ENCODE peak calls at places on chromosomes 7 and 10, in seven cellular contexts. O is WTC11, K is RWPE2, F is activated B cell treated with CpG ODN at 0.5 μM for 24 hours, L is pancreas, V is psoas muscle, R is heart left ventricle. Z is an unnamed sample.

GRCh38 chr7:106774768-106775551 is 90.1 kb upstream of the PIK3CG start:
- ATAC-seq in O (peak), K (no peak), F (no peak), L (no peak), V (no peak), R (no peak), Z (no peak)

GRCh38 chr7:31982962-31983361 is 87.2 kb downstream of the PDE1C start:
- ATAC-seq in O (no peak), K (no peak), F (no peak), L (no peak), V (no peak), R (peak), Z (no peak)

GRCh38 chr7:95526128-95526738 is 40.5 kb downstream of the ASB4 start:
- ATAC-seq in O (peak), K (no peak), F (no peak), L (peak), V (no peak), R (peak), Z (no peak)

GRCh38 chr10:59588791-59589190 is 120.9 kb downstream of the SLC16A9 start:
- ATAC-seq in O (peak), K (no peak), F (no peak), L (no peak), V (no peak), R (no peak), Z (no peak)

GRCh38 chr7:149330914-149331567 is 69.0 kb downstream of the ZNF783 start:
- ATAC-seq in O (peak), K (no peak), F (no peak), L (no peak), V (no peak), R (no peak), Z (peak)

GRCh38 chr7:128963327-128963757 is 25.6 kb downstream of the IRF5 start:
- ATAC-seq in O (no peak), K (no peak), F (peak), L (no peak), V (no peak), R (no peak), Z (peak)

GRCh38 chr7:3463696-3464095 is 162.6 kb downstream of the SDK1 start:
- ATAC-seq in O (no peak), K (no peak), F (no peak), L (no peak), V (no peak), R (no peak), Z (no peak)

GRCh38 chr10:61795551-61795950 is 105.9 kb upstream of the ARID5B start:
- ATAC-seq in O (peak), K (no peak), F (no peak), L (no peak), V (no peak), R (no peak), Z (peak)

GRCh38 chr10:103583871-103584215 is 90.3 kb downstream of the NEURL1 start:
- ATAC-seq in O (no peak), K (no peak), F (peak), L (no peak), V (no peak), R (no peak), Z (no peak)

GRCh38 chr10:15379043-15379442 is 8.0 kb upstream of the FAM171A1 start:
- ATAC-seq in O (peak), K (no peak), F (no peak), L (no peak), V (no peak), R (no peak), Z (no peak)

GRCh38 chr10:117562896-117563737 is 20.6 kb downstream of the EMX2 start:
- ATAC-seq in O (no peak), K (no peak), F (no peak), L (no peak), V (no peak), R (no peak), Z (no peak)

GRCh38 chr7:138842111-138842510 is 44.1 kb upstream of the ATP6V0A4 start:
- ATAC-seq in O (peak), K (peak), F (no peak), L (no peak), V (no peak), R (no peak), Z (peak)

GRCh38 chr7:138864667-138865066 is 66.7 kb upstream of the ATP6V0A4 start:
- ATAC-seq in O (no peak), K (peak), F (no peak), L (no peak), V (no peak), R (no peak), Z (peak)

GRCh38 chr7:155489862-155490696 is 32.1 kb downstream of the EN2 start:
- ATAC-seq in O (peak), K (peak), F (peak), L (peak), V (peak), R (peak), Z (peak)

GRCh38 chr7:94849636-94850208 is 57.7 kb upstream of the PPP1R9A start:
- ATAC-seq in O (no peak), K (no peak), F (no peak), L (no peak), V (no peak), R (no peak), Z (no peak)

GRCh38 chr10:32948451-32948850 is 9.6 kb downstream of the ITGB1 start:
- ATAC-seq in O (no peak), K (no peak), F (peak), L (no peak), V (no peak), R (no peak), Z (no peak)

GRCh38 chr7:129968592-129969383 is 16.0 kb upstream of the UBE2H start:
- ATAC-seq in O (no peak), K (no peak), F (no peak), L (no peak), V (no peak), R (no peak), Z (no peak)

GRCh38 chr10:3836222-3836820 is 51.3 kb upstream of the KLF6 start:
- ATAC-seq in O (no peak), K (no peak), F (peak), L (no peak), V (no peak), R (no peak), Z (no peak)

GRCh38 chr10:69573056-69573806 is at the start of gene NEUROG3:
- ATAC-seq in O (peak), K (peak), F (peak), L (peak), V (no peak), R (peak), Z (no peak)